ENCODE peak calls at places on chromosomes 16 and 17, in five cellular contexts. One of them, this sample, is unnamed.

GRCh38 chr17:31442276-31442675 is 50.8 kb downstream of the RAB11FIP4 start:
- DNase-seq in OCI-LY7: no peak
- DNase-seq in activated T-helper 9 cell treated with anti-CD3 and anti-CD28 coated beads, Interleukin-2, amount 50 U/mL, for 16 hours: no peak
- DNase-seq in H9: no peak
- DNase-seq in HFF-Myc: no peak
- DNase-seq in this sample: no peak

GRCh38 chr16:1089439-1089821 is 6.6 kb downstream of the C1QTNF8 start:
- DNase-seq in OCI-LY7: no peak
- DNase-seq in activated T-helper 9 cell treated with anti-CD3 and anti-CD28 coated beads, Interleukin-2, amount 50 U/mL, for 16 hours: no peak
- DNase-seq in H9: no peak
- DNase-seq in HFF-Myc: no peak
- DNase-seq in this sample: no peak

GRCh38 chr17:45410144-45411091 is 22.3 kb downstream of the ARHGAP27 start:
- DNase-seq in OCI-LY7: peak
- DNase-seq in activated T-helper 9 cell treated with anti-CD3 and anti-CD28 coated beads, Interleukin-2, amount 50 U/mL, for 16 hours: peak
- DNase-seq in H9: no peak
- DNase-seq in HFF-Myc: no peak
- DNase-seq in this sample: peak

GRCh38 chr17:76667786-76668453 is 24.4 kb upstream of the ST6GALNAC1 start:
- DNase-seq in OCI-LY7: no peak
- DNase-seq in activated T-helper 9 cell treated with anti-CD3 and anti-CD28 coated beads, Interleukin-2, amount 50 U/mL, for 16 hours: no peak
- DNase-seq in H9: no peak
- DNase-seq in HFF-Myc: no peak
- DNase-seq in this sample: no peak

GRCh38 chr17:27494192-27495091 is 38.2 kb downstream of the KSR1 start:
- DNase-seq in OCI-LY7: no peak
- DNase-seq in activated T-helper 9 cell treated with anti-CD3 and anti-CD28 coated beads, Interleukin-2, amount 50 U/mL, for 16 hours: no peak
- DNase-seq in H9: peak
- DNase-seq in HFF-Myc: no peak
- DNase-seq in this sample: peak

GRCh38 chr16:2955438-2955778 is 8.7 kb upstream of the KREMEN2 start:
- DNase-seq in OCI-LY7: no peak
- DNase-seq in activated T-helper 9 cell treated with anti-CD3 and anti-CD28 coated beads, Interleukin-2, amount 50 U/mL, for 16 hours: no peak
- DNase-seq in H9: no peak
- DNase-seq in HFF-Myc: no peak
- DNase-seq in this sample: no peak

GRCh38 chr16:31455601-31456314 is 3.5 kb upstream of the ARMC5 start:
- DNase-seq in OCI-LY7: peak
- DNase-seq in activated T-helper 9 cell treated with anti-CD3 and anti-CD28 coated beads, Interleukin-2, amount 50 U/mL, for 16 hours: no peak
- DNase-seq in H9: peak
- DNase-seq in HFF-Myc: no peak
- DNase-seq in this sample: peak

GRCh38 chr17:8372422-8372821 is 4.1 kb downstream of the KRABD2 start:
- DNase-seq in OCI-LY7: no peak
- DNase-seq in activated T-helper 9 cell treated with anti-CD3 and anti-CD28 coated beads, Interleukin-2, amount 50 U/mL, for 16 hours: no peak
- DNase-seq in H9: no peak
- DNase-seq in HFF-Myc: no peak
- DNase-seq in this sample: no peak

GRCh38 chr17:1834378-1835149 is 4.8 kb downstream of the RPA1 start:
- DNase-seq in OCI-LY7: no peak
- DNase-seq in activated T-helper 9 cell treated with anti-CD3 and anti-CD28 coated beads, Interleukin-2, amount 50 U/mL, for 16 hours: no peak
- DNase-seq in H9: no peak
- DNase-seq in HFF-Myc: no peak
- DNase-seq in this sample: no peak

GRCh38 chr17:74161501-74161850 is 42.0 kb upstream of the RPL38 start:
- DNase-seq in OCI-LY7: no peak
- DNase-seq in activated T-helper 9 cell treated with anti-CD3 and anti-CD28 coated beads, Interleukin-2, amount 50 U/mL, for 16 hours: no peak
- DNase-seq in H9: peak
- DNase-seq in HFF-Myc: no peak
- DNase-seq in this sample: no peak

GRCh38 chr17:17080181-17080631 is 37.9 kb downstream of the MPRIP start:
- DNase-seq in OCI-LY7: no peak
- DNase-seq in activated T-helper 9 cell treated with anti-CD3 and anti-CD28 coated beads, Interleukin-2, amount 50 U/mL, for 16 hours: no peak
- DNase-seq in H9: no peak
- DNase-seq in HFF-Myc: no peak
- DNase-seq in this sample: peak

GRCh38 chr16:11370084-11370931 is 25.0 kb downstream of the RMI2 start:
- DNase-seq in OCI-LY7: peak
- DNase-seq in activated T-helper 9 cell treated with anti-CD3 and anti-CD28 coated beads, Interleukin-2, amount 50 U/mL, for 16 hours: no peak
- DNase-seq in H9: no peak
- DNase-seq in HFF-Myc: no peak
- DNase-seq in this sample: peak

GRCh38 chr17:31318298-31319190 is 2.9 kb downstream of the EVI2A start:
- DNase-seq in OCI-LY7: peak
- DNase-seq in activated T-helper 9 cell treated with anti-CD3 and anti-CD28 coated beads, Interleukin-2, amount 50 U/mL, for 16 hours: peak
- DNase-seq in H9: no peak
- DNase-seq in HFF-Myc: no peak
- DNase-seq in this sample: no peak

GRCh38 chr16:53043986-53044571 is 8.6 kb downstream of the CHD9NB start:
- DNase-seq in OCI-LY7: no peak
- DNase-seq in activated T-helper 9 cell treated with anti-CD3 and anti-CD28 coated beads, Interleukin-2, amount 50 U/mL, for 16 hours: no peak
- DNase-seq in H9: peak
- DNase-seq in HFF-Myc: no peak
- DNase-seq in this sample: peak

GRCh38 chr16:11084484-11085024 is 140.2 kb downstream of the CLEC16A start:
- DNase-seq in OCI-LY7: no peak
- DNase-seq in activated T-helper 9 cell treated with anti-CD3 and anti-CD28 coated beads, Interleukin-2, amount 50 U/mL, for 16 hours: no peak
- DNase-seq in H9: no peak
- DNase-seq in HFF-Myc: peak
- DNase-seq in this sample: no peak

GRCh38 chr17:74513987-74514631 is 17.2 kb downstream of the CD300LB start:
- DNase-seq in OCI-LY7: peak
- DNase-seq in activated T-helper 9 cell treated with anti-CD3 and anti-CD28 coated beads, Interleukin-2, amount 50 U/mL, for 16 hours: no peak
- DNase-seq in H9: peak
- DNase-seq in HFF-Myc: no peak
- DNase-seq in this sample: no peak

GRCh38 chr16:85238233-85238647 is 126.0 kb upstream of the CIBAR2 start:
- DNase-seq in OCI-LY7: no peak
- DNase-seq in activated T-helper 9 cell treated with anti-CD3 and anti-CD28 coated beads, Interleukin-2, amount 50 U/mL, for 16 hours: no peak
- DNase-seq in H9: peak
- DNase-seq in HFF-Myc: no peak
- DNase-seq in this sample: peak

GRCh38 chr17:47660064-47660492 is 10.4 kb downstream of the KPNB1 start:
- DNase-seq in OCI-LY7: peak
- DNase-seq in activated T-helper 9 cell treated with anti-CD3 and anti-CD28 coated beads, Interleukin-2, amount 50 U/mL, for 16 hours: no peak
- DNase-seq in H9: no peak
- DNase-seq in HFF-Myc: no peak
- DNase-seq in this sample: no peak

GRCh38 chr16:82185012-82185411 is 15.0 kb upstream of the MPHOSPH6 start:
- DNase-seq in OCI-LY7: no peak
- DNase-seq in activated T-helper 9 cell treated with anti-CD3 and anti-CD28 coated beads, Interleukin-2, amount 50 U/mL, for 16 hours: no peak
- DNase-seq in H9: no peak
- DNase-seq in HFF-Myc: no peak
- DNase-seq in this sample: no peak

GRCh38 chr16:67278773-67279295 is 498 bp upstream of the PLEKHG4 start:
- DNase-seq in OCI-LY7: no peak
- DNase-seq in activated T-helper 9 cell treated with anti-CD3 and anti-CD28 coated beads, Interleukin-2, amount 50 U/mL, for 16 hours: peak
- DNase-seq in H9: peak
- DNase-seq in HFF-Myc: no peak
- DNase-seq in this sample: peak

GRCh38 chr16:47660540-47660939 is 199.4 kb downstream of the PHKB start:
- DNase-seq in OCI-LY7: peak
- DNase-seq in activated T-helper 9 cell treated with anti-CD3 and anti-CD28 coated beads, Interleukin-2, amount 50 U/mL, for 16 hours: no peak
- DNase-seq in H9: no peak
- DNase-seq in HFF-Myc: no peak
- DNase-seq in this sample: no peak

GRCh38 chr16:87652386-87652785 is 50.1 kb downstream of the JPH3 start:
- DNase-seq in OCI-LY7: no peak
- DNase-seq in activated T-helper 9 cell treated with anti-CD3 and anti-CD28 coated beads, Interleukin-2, amount 50 U/mL, for 16 hours: no peak
- DNase-seq in H9: no peak
- DNase-seq in HFF-Myc: no peak
- DNase-seq in this sample: no peak

GRCh38 chr17:42101513-42102292 is 3.4 kb upstream of the ZNF385C start:
- DNase-seq in OCI-LY7: peak
- DNase-seq in activated T-helper 9 cell treated with anti-CD3 and anti-CD28 coated beads, Interleukin-2, amount 50 U/mL, for 16 hours: peak
- DNase-seq in H9: peak
- DNase-seq in HFF-Myc: no peak
- DNase-seq in this sample: no peak

GRCh38 chr17:44919885-44920564 is 4.7 kb upstream of the GFAP start:
- DNase-seq in OCI-LY7: peak
- DNase-seq in activated T-helper 9 cell treated with anti-CD3 and anti-CD28 coated beads, Interleukin-2, amount 50 U/mL, for 16 hours: peak
- DNase-seq in H9: peak
- DNase-seq in HFF-Myc: peak
- DNase-seq in this sample: peak

GRCh38 chr17:72167593-72167992 is 46.8 kb downstream of the SOX9 start:
- DNase-seq in OCI-LY7: no peak
- DNase-seq in activated T-helper 9 cell treated with anti-CD3 and anti-CD28 coated beads, Interleukin-2, amount 50 U/mL, for 16 hours: no peak
- DNase-seq in H9: no peak
- DNase-seq in HFF-Myc: no peak
- DNase-seq in this sample: no peak

GRCh38 chr16:2468725-2469398 is 2.2 kb upstream of the NTN3 start:
- DNase-seq in OCI-LY7: peak
- DNase-seq in activated T-helper 9 cell treated with anti-CD3 and anti-CD28 coated beads, Interleukin-2, amount 50 U/mL, for 16 hours: no peak
- DNase-seq in H9: no peak
- DNase-seq in HFF-Myc: no peak
- DNase-seq in this sample: peak

GRCh38 chr16:65833171-65833871 is 533.2 kb upstream of the CDH5 start:
- DNase-seq in OCI-LY7: no peak
- DNase-seq in activated T-helper 9 cell treated with anti-CD3 and anti-CD28 coated beads, Interleukin-2, amount 50 U/mL, for 16 hours: no peak
- DNase-seq in H9: no peak
- DNase-seq in HFF-Myc: peak
- DNase-seq in this sample: no peak

GRCh38 chr17:50331085-50331791 is 14.7 kb upstream of the XYLT2 start:
- DNase-seq in OCI-LY7: no peak
- DNase-seq in activated T-helper 9 cell treated with anti-CD3 and anti-CD28 coated beads, Interleukin-2, amount 50 U/mL, for 16 hours: no peak
- DNase-seq in H9: no peak
- DNase-seq in HFF-Myc: no peak
- DNase-seq in this sample: no peak

GRCh38 chr17:41957058-41957868 is 9.3 kb upstream of the CNP start:
- DNase-seq in OCI-LY7: no peak
- DNase-seq in activated T-helper 9 cell treated with anti-CD3 and anti-CD28 coated beads, Interleukin-2, amount 50 U/mL, for 16 hours: no peak
- DNase-seq in H9: peak
- DNase-seq in HFF-Myc: no peak
- DNase-seq in this sample: no peak

GRCh38 chr17:50920891-50921595 is 54.9 kb upstream of the TOB1 start:
- DNase-seq in OCI-LY7: no peak
- DNase-seq in activated T-helper 9 cell treated with anti-CD3 and anti-CD28 coated beads, Interleukin-2, amount 50 U/mL, for 16 hours: no peak
- DNase-seq in H9: peak
- DNase-seq in HFF-Myc: no peak
- DNase-seq in this sample: peak

GRCh38 chr17:15048381-15048780 is 216.7 kb downstream of the PMP22 start:
- DNase-seq in OCI-LY7: no peak
- DNase-seq in activated T-helper 9 cell treated with anti-CD3 and anti-CD28 coated beads, Interleukin-2, amount 50 U/mL, for 16 hours: no peak
- DNase-seq in H9: no peak
- DNase-seq in HFF-Myc: no peak
- DNase-seq in this sample: no peak

GRCh38 chr17:15453782-15454181 is 13.6 kb downstream of the CDRT4 start:
- DNase-seq in OCI-LY7: no peak
- DNase-seq in activated T-helper 9 cell treated with anti-CD3 and anti-CD28 coated beads, Interleukin-2, amount 50 U/mL, for 16 hours: no peak
- DNase-seq in H9: no peak
- DNase-seq in HFF-Myc: no peak
- DNase-seq in this sample: no peak

GRCh38 chr17:77160032-77160876 is 19.5 kb downstream of the SEC14L1 start:
- DNase-seq in OCI-LY7: no peak
- DNase-seq in activated T-helper 9 cell treated with anti-CD3 and anti-CD28 coated beads, Interleukin-2, amount 50 U/mL, for 16 hours: no peak
- DNase-seq in H9: no peak
- DNase-seq in HFF-Myc: no peak
- DNase-seq in this sample: no peak

GRCh38 chr17:59330314-59330942 is 1.0 kb upstream of the YPEL2 start:
- DNase-seq in OCI-LY7: no peak
- DNase-seq in activated T-helper 9 cell treated with anti-CD3 and anti-CD28 coated beads, Interleukin-2, amount 50 U/mL, for 16 hours: no peak
- DNase-seq in H9: peak
- DNase-seq in HFF-Myc: no peak
- DNase-seq in this sample: peak

GRCh38 chr17:49739662-49740271 is 24.2 kb downstream of the FAM117A start:
- DNase-seq in OCI-LY7: peak
- DNase-seq in activated T-helper 9 cell treated with anti-CD3 and anti-CD28 coated beads, Interleukin-2, amount 50 U/mL, for 16 hours: peak
- DNase-seq in H9: no peak
- DNase-seq in HFF-Myc: no peak
- DNase-seq in this sample: peak